ENCODE peak calls at places on chromosome 17, in nine cellular contexts. M is small intestine; D is PC-9; W is effector memory CD4-positive, alpha-beta T cell; O is adipocyte; A is A549; Q is ovary; R is uterus; Z is tibial artery. H is an unnamed sample. For H3K9me3, the result is how much of the 10 kb centered on the place peaks cover.

GRCh38 chr17:65518256-65518655 is 43.2 kb downstream of the AXIN2 start:
- DNase-seq in M (no peak), D (no peak), W (no peak), O (no peak), A (no peak), Q (no peak), R (no peak), Z (no peak), H (no peak)

GRCh38 chr17:31425646-31426045 is 34.2 kb downstream of the RAB11FIP4 start:
- DNase-seq in M (no peak), D (no peak), W (no peak), O (no peak), A (no peak), Q (no peak), R (no peak), Z (no peak), H (peak)

GRCh38 chr17:71919181-71919580 is 201.6 kb upstream of the SOX9 start:
- DNase-seq in M (no peak), D (no peak), W (no peak), O (peak), A (no peak), Q (no peak), R (no peak), Z (no peak), H (no peak)

GRCh38 chr17:72392056-72393010 is 271.5 kb downstream of the SOX9 start:
- DNase-seq in M (no peak), D (no peak), W (no peak), O (peak), A (no peak), Q (no peak), R (no peak), Z (no peak), H (no peak)

GRCh38 chr17:65515959-65516948 is 45.2 kb downstream of the AXIN2 start:
- DNase-seq in M (no peak), D (no peak), W (no peak), O (peak), A (no peak), Q (no peak), R (no peak), Z (no peak), H (no peak)

GRCh38 chr17:76271669-76272540 is 6.8 kb downstream of the UBALD2 start:
- DNase-seq in M (peak), D (no peak), W (peak), O (no peak), A (no peak), Q (no peak), R (no peak), Z (no peak), H (no peak)

GRCh38 chr17:19731626-19732025 is 15.2 kb upstream of the SLC47A2 start:
- DNase-seq in M (no peak), D (no peak), W (no peak), O (no peak), A (no peak), Q (peak), R (no peak), Z (no peak), H (no peak)

GRCh38 chr17:1069847-1070246 is 72.9 kb downstream of the TIMM22 start:
- DNase-seq in M (no peak), D (no peak), W (no peak), O (no peak), A (no peak), Q (no peak), R (no peak), Z (no peak), H (no peak)

GRCh38 chr17:28178800-28179199 is 136.3 kb downstream of the NLK start:
- DNase-seq in M (no peak), D (no peak), W (no peak), O (no peak), A (no peak), Q (no peak), R (no peak), Z (no peak), H (no peak)

GRCh38 chr17:42846594-42847280 is 2.4 kb downstream of the AOC2 start:
- DNase-seq in M (no peak), D (no peak), W (no peak), O (peak), A (no peak), Q (no peak), R (no peak), Z (peak), H (no peak)

GRCh38 chr17:74610108-74610507 is 13.4 kb downstream of the CD300E start:
- DNase-seq in M (no peak), D (no peak), W (no peak), O (no peak), A (no peak), Q (no peak), R (no peak), Z (no peak), H (no peak)

GRCh38 chr17:11094377-11094776 is 146.6 kb upstream of the SHISA6 start:
- DNase-seq in M (no peak), D (no peak), W (no peak), O (no peak), A (no peak), Q (no peak), R (no peak), Z (no peak), H (no peak)

GRCh38 chr17:62663304-62663703 is 35.8 kb downstream of the MRC2 start:
- DNase-seq in M (no peak), D (no peak), W (no peak), O (no peak), A (no peak), Q (no peak), R (no peak), Z (no peak), H (no peak)

GRCh38 chr17:8470447-8471047 is 34.9 kb downstream of the NDEL1 start:
- DNase-seq in M (no peak), D (no peak), W (no peak), O (no peak), A (no peak), Q (peak), R (peak), Z (no peak), H (peak)

DNA sequence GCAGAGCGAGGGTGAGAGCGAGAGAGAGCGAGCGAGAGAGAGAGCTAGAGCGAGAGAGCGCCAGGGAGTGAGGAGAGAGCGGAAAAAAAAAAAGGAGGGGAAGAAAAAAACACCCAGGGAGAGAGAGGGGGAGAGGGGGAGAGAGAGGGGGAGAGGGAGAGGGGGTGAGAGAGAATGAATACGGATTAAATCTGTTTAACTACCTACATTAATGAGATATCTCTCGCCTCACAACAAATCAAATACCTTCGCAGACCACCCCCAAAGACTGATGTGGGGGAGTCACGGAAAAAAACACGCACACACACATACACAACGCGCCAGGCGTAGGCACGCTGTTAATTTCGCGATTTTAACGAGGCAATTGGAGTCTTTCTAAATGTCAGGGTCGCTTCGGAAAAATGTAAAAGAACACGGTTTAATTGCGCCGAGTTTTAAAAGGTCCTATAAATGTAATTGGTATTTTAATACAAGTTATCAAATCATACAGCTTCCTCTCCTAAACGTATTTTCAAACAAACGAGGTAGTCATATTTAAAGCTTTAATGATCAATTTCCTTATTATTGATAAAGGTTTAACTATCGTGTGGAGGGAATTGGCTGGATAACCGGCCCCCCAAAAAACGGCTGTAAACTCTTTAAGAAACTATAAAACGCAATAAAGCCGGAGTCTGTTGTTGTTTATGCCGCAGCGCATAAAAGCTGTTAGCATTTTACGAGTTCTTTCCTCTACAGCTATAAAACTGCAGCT is at the start of gene HOXB8:
- DNase-seq in M (no peak), D (no peak), W (no peak), O (no peak), A (no peak), Q (no peak), R (no peak), Z (no peak), H (no peak)
- H3K4me3 ChIP-seq in M (peak), D (no peak), W (peak), O (peak), A (peak), Q (no peak), R (no peak), Z (no peak), H (no peak)

GRCh38 chr17:5182597-5183409 is 8.9 kb downstream of the ZNF594 start:
- DNase-seq in M (no peak), D (no peak), W (no peak), O (no peak), A (no peak), Q (no peak), R (no peak), Z (no peak), H (no peak)

GRCh38 chr17:5181509-5182305 is 10.0 kb downstream of the ZNF594 start:
- DNase-seq in M (no peak), D (no peak), W (no peak), O (no peak), A (no peak), Q (no peak), R (no peak), Z (no peak), H (no peak)

GRCh38 chr17:5183410-5183793 is 8.3 kb downstream of the ZNF594 start:
- DNase-seq in M (no peak), D (no peak), W (no peak), O (no peak), A (no peak), Q (no peak), R (no peak), Z (no peak), H (no peak)

GRCh38 chr17:5179003-5179402 is 12.7 kb downstream of the ZNF594 start:
- DNase-seq in M (no peak), D (no peak), W (no peak), O (no peak), A (no peak), Q (no peak), R (no peak), Z (no peak), H (no peak)

DNA sequence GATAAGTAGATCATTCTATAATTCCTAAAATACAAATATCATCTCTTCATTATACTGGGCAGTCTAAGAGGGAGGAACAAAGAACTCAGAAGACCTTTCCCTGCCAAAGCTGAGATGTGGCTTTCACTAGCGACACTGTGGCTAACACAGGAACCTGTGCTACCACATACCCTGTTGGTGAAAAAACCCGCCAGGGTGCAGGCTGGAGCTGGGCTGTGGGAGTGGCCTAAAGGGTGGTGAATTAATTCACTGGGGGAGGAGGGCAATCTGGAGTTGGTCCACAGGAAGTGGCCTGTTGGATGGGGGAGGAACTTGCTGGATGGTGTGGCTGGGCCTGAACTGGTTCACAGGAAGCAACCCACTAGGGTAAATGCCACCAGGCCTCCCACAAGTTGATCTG is 7.4 kb downstream of the ZNF594 start:
- DNase-seq in M (no peak), D (no peak), W (no peak), O (no peak), A (no peak), Q (no peak), R (no peak), Z (no peak), H (no peak)
- H3K9me3 ChIP-seq in M (under half), D (half or more), W (half or more), O (half or more), A (half or more), Q (half or more), R (half or more), Z (under half), H (under half)

DNA sequence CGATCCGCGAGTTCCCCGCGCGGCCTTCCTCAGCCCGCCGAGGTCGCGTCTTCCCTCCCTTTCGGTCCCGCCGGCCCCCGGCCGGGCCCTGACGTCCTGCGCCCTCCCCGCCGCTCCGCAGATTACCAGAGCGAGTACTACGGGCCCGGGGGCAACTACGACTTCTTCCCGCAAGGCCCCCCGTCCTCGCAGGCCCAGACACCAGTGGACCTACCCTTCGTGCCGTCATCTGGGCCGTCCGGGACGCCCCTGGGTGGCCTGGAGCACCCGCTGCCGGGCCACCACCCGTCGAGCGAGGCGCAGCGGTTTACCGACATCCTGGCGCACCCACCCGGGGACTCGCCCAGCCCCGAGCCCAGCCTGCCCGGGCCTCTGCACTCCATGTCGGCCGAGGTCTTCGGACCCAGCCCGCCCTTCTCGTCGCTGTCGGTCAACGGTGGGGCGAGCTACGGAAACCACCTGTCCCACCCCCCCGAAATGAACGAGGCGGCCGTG is 5.4 kb downstream of the LHX1 start:
- DNase-seq in M (no peak), D (no peak), W (no peak), O (no peak), A (no peak), Q (no peak), R (no peak), Z (no peak), H (no peak)
- H3K4me3 ChIP-seq in M (no peak), D (no peak), W (peak), O (no peak), A (no peak), Q (no peak), R (no peak), Z (no peak), H (peak)

GRCh38 chr17:57861000-57861736 is 11.3 kb upstream of the MRPS23 start:
- DNase-seq in M (peak), D (peak), W (peak), O (peak), A (peak), Q (no peak), R (peak), Z (peak), H (no peak)
- H3K9me3 ChIP-seq in M (under half), D (under half), W (under half), O (under half), A (under half), Q (under half), R (under half), Z (under half), H (under half)

GRCh38 chr17:41769346-41769862 is 17.1 kb downstream of the JUP start:
- DNase-seq in M (no peak), D (no peak), W (no peak), O (no peak), A (no peak), Q (no peak), R (no peak), Z (no peak), H (no peak)
- H3K4me3 ChIP-seq in M (no peak), D (no peak), W (no peak), O (no peak), A (no peak), Q (no peak), R (no peak), Z (no peak), H (no peak)

GRCh38 chr17:26773189-26774188 is 520.4 kb upstream of the WSB1 start:
- DNase-seq in M (no peak), D (no peak), W (no peak), O (no peak), A (no peak), Q (peak), R (no peak), Z (no peak), H (no peak)

GRCh38 chr17:26774291-26775218 is 519.4 kb upstream of the WSB1 start:
- DNase-seq in M (no peak), D (no peak), W (no peak), O (no peak), A (no peak), Q (no peak), R (no peak), Z (no peak), H (no peak)

GRCh38 chr17:26775219-26775822 is 518.6 kb upstream of the WSB1 start:
- DNase-seq in M (no peak), D (no peak), W (no peak), O (no peak), A (no peak), Q (no peak), R (no peak), Z (no peak), H (no peak)
- H3K9me3 ChIP-seq in M (under half), D (under half), W (under half), O (under half), A (under half), Q (under half), R (under half), Z (under half), H (under half)

DNA sequence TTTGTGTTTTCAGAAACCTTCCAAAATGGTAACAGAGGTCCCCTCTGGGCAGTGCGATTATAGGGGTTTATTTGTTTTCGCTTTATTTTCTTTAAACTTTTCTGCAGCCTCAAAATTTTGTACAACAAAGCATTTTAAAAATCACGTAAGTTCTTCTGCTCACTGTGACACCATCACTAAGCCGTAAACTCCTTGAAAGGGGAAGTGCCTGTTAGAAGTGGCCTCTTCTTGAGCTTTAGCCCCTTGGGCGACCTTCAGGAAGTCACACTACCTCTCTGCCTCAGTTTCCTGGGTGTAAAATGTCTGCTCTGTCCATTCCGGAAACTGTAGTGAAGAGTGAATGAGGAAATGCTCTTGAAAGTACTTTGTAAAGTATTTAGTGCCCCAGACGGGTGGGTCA is 26.6 kb downstream of the ARHGAP27 start:
- DNase-seq in M (peak), D (no peak), W (no peak), O (no peak), A (no peak), Q (no peak), R (no peak), Z (no peak), H (no peak)
- H3K4me3 ChIP-seq in M (peak), D (no peak), W (no peak), O (no peak), A (no peak), Q (no peak), R (no peak), Z (no peak), H (peak)

GRCh38 chr17:60491771-60492170 is 34.3 kb downstream of the APPBP2 start:
- DNase-seq in M (no peak), D (no peak), W (no peak), O (no peak), A (no peak), Q (no peak), R (no peak), Z (no peak), H (no peak)
- H3K9me3 ChIP-seq in M (under half), D (under half), W (under half), O (under half), A (half or more), Q (under half), R (under half), Z (under half), H (under half)

GRCh38 chr17:7136266-7136877 is 21.8 kb upstream of the ASGR2 start:
- DNase-seq in M (peak), D (peak), W (peak), O (peak), A (peak), Q (peak), R (peak), Z (peak), H (peak)

GRCh38 chr17:7133916-7134315 is 19.3 kb upstream of the ASGR2 start:
- DNase-seq in M (no peak), D (no peak), W (no peak), O (no peak), A (no peak), Q (no peak), R (no peak), Z (no peak), H (no peak)

GRCh38 chr17:7132511-7133094 is 18.0 kb upstream of the ASGR2 start:
- DNase-seq in M (no peak), D (no peak), W (peak), O (no peak), A (no peak), Q (no peak), R (no peak), Z (no peak), H (no peak)

GRCh38 chr17:7130626-7131467 is 16.2 kb upstream of the ASGR2 start:
- DNase-seq in M (no peak), D (no peak), W (no peak), O (no peak), A (no peak), Q (no peak), R (no peak), Z (no peak), H (no peak)

GRCh38 chr17:7133424-7133823 is 18.8 kb upstream of the ASGR2 start:
- DNase-seq in M (no peak), D (peak), W (no peak), O (peak), A (no peak), Q (no peak), R (no peak), Z (peak), H (no peak)
- H3K4me3 ChIP-seq in M (no peak), D (no peak), W (no peak), O (no peak), A (no peak), Q (no peak), R (no peak), Z (no peak), H (no peak)

H was measured in BE2C.